ENCODE peak calls at places on chromosomes 7 and 10, in six cellular contexts. One of them, this sample, is unnamed.

GRCh38 chr10:126131338-126131737 is 235.0 kb downstream of the FANK1 start:
- DNase-seq in OCI-M1: no peak
- DNase-seq in BJ: no peak
- DNase-seq in WTC11: no peak
- DNase-seq in substantia nigra: no peak
- DNase-seq in stimulated activated CD4-positive, alpha-beta T cell treated with anti-CD3 and anti-CD28 coated beads, Interleukin-4, amount 100 ng/mL, for 48 hours: no peak
- DNase-seq in this sample: no peak

GRCh38 chr7:157876469-157877285 is 539.9 kb downstream of the DNAJB6 start:
- DNase-seq in substantia nigra: no peak
- DNase-seq in OCI-M1: no peak
- DNase-seq in stimulated activated CD4-positive, alpha-beta T cell treated with anti-CD3 and anti-CD28 coated beads, Interleukin-4, amount 100 ng/mL, for 48 hours: no peak
- DNase-seq in WTC11: peak
- DNase-seq in BJ: no peak
- DNase-seq in this sample: no peak

GRCh38 chr7:27062946-27063345 is 32.9 kb downstream of the HOXA1 start:
- DNase-seq in OCI-M1: no peak
- DNase-seq in stimulated activated CD4-positive, alpha-beta T cell treated with anti-CD3 and anti-CD28 coated beads, Interleukin-4, amount 100 ng/mL, for 48 hours: no peak
- DNase-seq in substantia nigra: no peak
- DNase-seq in WTC11: no peak
- DNase-seq in BJ: no peak
- DNase-seq in this sample: no peak

GRCh38 chr10:19933772-19934171 is 117.5 kb downstream of the PLXDC2 start:
- DNase-seq in substantia nigra: no peak
- DNase-seq in OCI-M1: no peak
- DNase-seq in WTC11: no peak
- DNase-seq in BJ: no peak
- DNase-seq in stimulated activated CD4-positive, alpha-beta T cell treated with anti-CD3 and anti-CD28 coated beads, Interleukin-4, amount 100 ng/mL, for 48 hours: no peak
- DNase-seq in this sample: no peak

GRCh38 chr7:4237296-4238235 is 444.5 kb upstream of the FOXK1 start:
- DNase-seq in stimulated activated CD4-positive, alpha-beta T cell treated with anti-CD3 and anti-CD28 coated beads, Interleukin-4, amount 100 ng/mL, for 48 hours: no peak
- DNase-seq in substantia nigra: no peak
- DNase-seq in BJ: no peak
- DNase-seq in OCI-M1: no peak
- DNase-seq in WTC11: peak
- DNase-seq in this sample: no peak

GRCh38 chr10:86070278-86070677 is 296.3 kb downstream of the GRID1 start:
- DNase-seq in OCI-M1: no peak
- DNase-seq in WTC11: no peak
- DNase-seq in BJ: no peak
- DNase-seq in substantia nigra: no peak
- DNase-seq in stimulated activated CD4-positive, alpha-beta T cell treated with anti-CD3 and anti-CD28 coated beads, Interleukin-4, amount 100 ng/mL, for 48 hours: no peak
- DNase-seq in this sample: no peak

GRCh38 chr10:69374242-69374641 is 42.5 kb downstream of the TACR2 start:
- DNase-seq in WTC11: no peak
- DNase-seq in BJ: no peak
- DNase-seq in OCI-M1: no peak
- DNase-seq in substantia nigra: no peak
- DNase-seq in stimulated activated CD4-positive, alpha-beta T cell treated with anti-CD3 and anti-CD28 coated beads, Interleukin-4, amount 100 ng/mL, for 48 hours: no peak
- DNase-seq in this sample: no peak

GRCh38 chr10:970311-971149 is 17.7 kb upstream of the GTPBP4 start:
- DNase-seq in substantia nigra: no peak
- DNase-seq in WTC11: no peak
- DNase-seq in OCI-M1: no peak
- DNase-seq in BJ: no peak
- DNase-seq in stimulated activated CD4-positive, alpha-beta T cell treated with anti-CD3 and anti-CD28 coated beads, Interleukin-4, amount 100 ng/mL, for 48 hours: no peak
- DNase-seq in this sample: no peak

GRCh38 chr7:132108553-132108952 is 467.7 kb downstream of the PLXNA4 start:
- DNase-seq in WTC11: no peak
- DNase-seq in OCI-M1: no peak
- DNase-seq in BJ: no peak
- DNase-seq in stimulated activated CD4-positive, alpha-beta T cell treated with anti-CD3 and anti-CD28 coated beads, Interleukin-4, amount 100 ng/mL, for 48 hours: no peak
- DNase-seq in substantia nigra: no peak
- DNase-seq in this sample: no peak

GRCh38 chr10:43863859-43864591 is 215.3 kb upstream of the ZNF32 start:
- DNase-seq in stimulated activated CD4-positive, alpha-beta T cell treated with anti-CD3 and anti-CD28 coated beads, Interleukin-4, amount 100 ng/mL, for 48 hours: no peak
- DNase-seq in OCI-M1: no peak
- DNase-seq in WTC11: no peak
- DNase-seq in substantia nigra: no peak
- DNase-seq in BJ: peak
- DNase-seq in this sample: no peak

GRCh38 chr7:20282960-20283359 is 47.7 kb upstream of the ITGB8 start:
- DNase-seq in OCI-M1: no peak
- DNase-seq in substantia nigra: no peak
- DNase-seq in stimulated activated CD4-positive, alpha-beta T cell treated with anti-CD3 and anti-CD28 coated beads, Interleukin-4, amount 100 ng/mL, for 48 hours: no peak
- DNase-seq in WTC11: no peak
- DNase-seq in BJ: no peak
- DNase-seq in this sample: no peak

GRCh38 chr10:62244785-62245595 is 23.7 kb downstream of the RTKN2 start:
- DNase-seq in BJ: no peak
- DNase-seq in OCI-M1: peak
- DNase-seq in stimulated activated CD4-positive, alpha-beta T cell treated with anti-CD3 and anti-CD28 coated beads, Interleukin-4, amount 100 ng/mL, for 48 hours: peak
- DNase-seq in substantia nigra: peak
- DNase-seq in WTC11: no peak
- DNase-seq in this sample: peak

GRCh38 chr10:79405995-79406515 is 39.4 kb downstream of the ZCCHC24 start:
- DNase-seq in substantia nigra: no peak
- DNase-seq in WTC11: no peak
- DNase-seq in BJ: no peak
- DNase-seq in stimulated activated CD4-positive, alpha-beta T cell treated with anti-CD3 and anti-CD28 coated beads, Interleukin-4, amount 100 ng/mL, for 48 hours: no peak
- DNase-seq in OCI-M1: no peak
- DNase-seq in this sample: no peak

GRCh38 chr10:32627183-32627582 is 181.2 kb downstream of the CCDC7 start:
- DNase-seq in OCI-M1: no peak
- DNase-seq in substantia nigra: no peak
- DNase-seq in BJ: no peak
- DNase-seq in WTC11: no peak
- DNase-seq in stimulated activated CD4-positive, alpha-beta T cell treated with anti-CD3 and anti-CD28 coated beads, Interleukin-4, amount 100 ng/mL, for 48 hours: no peak
- DNase-seq in this sample: no peak

GRCh38 chr10:14617125-14617524 is 157.6 kb downstream of the FAM107B start:
- DNase-seq in substantia nigra: no peak
- DNase-seq in WTC11: no peak
- DNase-seq in BJ: no peak
- DNase-seq in OCI-M1: no peak
- DNase-seq in stimulated activated CD4-positive, alpha-beta T cell treated with anti-CD3 and anti-CD28 coated beads, Interleukin-4, amount 100 ng/mL, for 48 hours: no peak
- DNase-seq in this sample: no peak

GRCh38 chr10:52488606-52489485 is 174.8 kb downstream of the DKK1 start:
- DNase-seq in OCI-M1: peak
- DNase-seq in stimulated activated CD4-positive, alpha-beta T cell treated with anti-CD3 and anti-CD28 coated beads, Interleukin-4, amount 100 ng/mL, for 48 hours: no peak
- DNase-seq in BJ: no peak
- DNase-seq in substantia nigra: no peak
- DNase-seq in WTC11: no peak
- DNase-seq in this sample: no peak

GRCh38 chr10:99870051-99870730 is 87.8 kb downstream of the ABCC2 start:
- DNase-seq in OCI-M1: peak
- DNase-seq in substantia nigra: no peak
- DNase-seq in stimulated activated CD4-positive, alpha-beta T cell treated with anti-CD3 and anti-CD28 coated beads, Interleukin-4, amount 100 ng/mL, for 48 hours: peak
- DNase-seq in WTC11: no peak
- DNase-seq in BJ: no peak
- DNase-seq in this sample: peak

GRCh38 chr7:108911016-108911415 is 341.3 kb downstream of the DNAJB9 start:
- DNase-seq in BJ: no peak
- DNase-seq in stimulated activated CD4-positive, alpha-beta T cell treated with anti-CD3 and anti-CD28 coated beads, Interleukin-4, amount 100 ng/mL, for 48 hours: no peak
- DNase-seq in OCI-M1: no peak
- DNase-seq in substantia nigra: no peak
- DNase-seq in WTC11: no peak
- DNase-seq in this sample: no peak

GRCh38 chr7:20799566-20800377 is 13.1 kb upstream of the SP8 start:
- DNase-seq in substantia nigra: no peak
- DNase-seq in WTC11: no peak
- DNase-seq in stimulated activated CD4-positive, alpha-beta T cell treated with anti-CD3 and anti-CD28 coated beads, Interleukin-4, amount 100 ng/mL, for 48 hours: no peak
- DNase-seq in BJ: no peak
- DNase-seq in OCI-M1: no peak
- DNase-seq in this sample: no peak

GRCh38 chr7:13990319-13990983 is 985 bp upstream of the ETV1 start:
- DNase-seq in WTC11: peak
- DNase-seq in OCI-M1: peak
- DNase-seq in BJ: no peak
- DNase-seq in stimulated activated CD4-positive, alpha-beta T cell treated with anti-CD3 and anti-CD28 coated beads, Interleukin-4, amount 100 ng/mL, for 48 hours: peak
- DNase-seq in substantia nigra: peak
- DNase-seq in this sample: peak

GRCh38 chr10:48655426-48656240 is 29.0 kb upstream of the WDFY4 start:
- DNase-seq in WTC11: no peak
- DNase-seq in OCI-M1: no peak
- DNase-seq in stimulated activated CD4-positive, alpha-beta T cell treated with anti-CD3 and anti-CD28 coated beads, Interleukin-4, amount 100 ng/mL, for 48 hours: no peak
- DNase-seq in BJ: no peak
- DNase-seq in substantia nigra: peak
- DNase-seq in this sample: no peak

GRCh38 chr7:1314908-1315450 is 82.3 kb downstream of the UNCX start:
- DNase-seq in OCI-M1: no peak
- DNase-seq in stimulated activated CD4-positive, alpha-beta T cell treated with anti-CD3 and anti-CD28 coated beads, Interleukin-4, amount 100 ng/mL, for 48 hours: no peak
- DNase-seq in BJ: no peak
- DNase-seq in substantia nigra: no peak
- DNase-seq in WTC11: no peak
- DNase-seq in this sample: no peak

GRCh38 chr10:97163646-97164535 is 21.9 kb downstream of the SLIT1 start:
- DNase-seq in WTC11: no peak
- DNase-seq in BJ: no peak
- DNase-seq in OCI-M1: no peak
- DNase-seq in substantia nigra: no peak
- DNase-seq in stimulated activated CD4-positive, alpha-beta T cell treated with anti-CD3 and anti-CD28 coated beads, Interleukin-4, amount 100 ng/mL, for 48 hours: no peak
- DNase-seq in this sample: no peak

GRCh38 chr10:3516626-3517255 is 268.3 kb downstream of the KLF6 start:
- DNase-seq in OCI-M1: no peak
- DNase-seq in WTC11: no peak
- DNase-seq in BJ: no peak
- DNase-seq in stimulated activated CD4-positive, alpha-beta T cell treated with anti-CD3 and anti-CD28 coated beads, Interleukin-4, amount 100 ng/mL, for 48 hours: no peak
- DNase-seq in substantia nigra: no peak
- DNase-seq in this sample: no peak